ENCODE peak calls at places on chromosomes 13 and 19, in ten cellular contexts. One of them, this sample, is unnamed.

GRCh38 chr13:67229438-67230242 is 496 bp downstream of the PCDH9 start:
- DNase-seq in right cardiac atrium: no peak
- DNase-seq in T1000: no peak
- DNase-seq in effector memory CD4-positive, alpha-beta T cell: no peak
- DNase-seq in neural progenitor cell: peak
- DNase-seq in NCI-H1930: no peak
- DNase-seq in NCI-H2029: no peak
- DNase-seq in HT1080: no peak
- DNase-seq in NCI-H446: no peak
- DNase-seq in CD8-positive, alpha-beta T cell: no peak
- DNase-seq in this sample: peak

GRCh38 chr19:46371371-46371901 is 24.5 kb downstream of the PPP5C start:
- DNase-seq in right cardiac atrium: no peak
- DNase-seq in T1000: no peak
- DNase-seq in effector memory CD4-positive, alpha-beta T cell: no peak
- DNase-seq in neural progenitor cell: no peak
- DNase-seq in NCI-H1930: no peak
- DNase-seq in NCI-H2029: no peak
- DNase-seq in HT1080: no peak
- DNase-seq in NCI-H446: no peak
- DNase-seq in CD8-positive, alpha-beta T cell: no peak
- DNase-seq in this sample: no peak

GRCh38 chr19:56217039-56217949 is 15.2 kb downstream of the ZSCAN5C start:
- DNase-seq in right cardiac atrium: peak
- DNase-seq in T1000: no peak
- DNase-seq in effector memory CD4-positive, alpha-beta T cell: no peak
- DNase-seq in neural progenitor cell: peak
- DNase-seq in NCI-H1930: no peak
- DNase-seq in NCI-H2029: no peak
- DNase-seq in HT1080: no peak
- DNase-seq in NCI-H446: no peak
- DNase-seq in CD8-positive, alpha-beta T cell: no peak
- DNase-seq in this sample: no peak

GRCh38 chr19:15780595-15781418 is 6.7 kb upstream of the OR10H5 start:
- DNase-seq in right cardiac atrium: peak
- DNase-seq in T1000: no peak
- DNase-seq in effector memory CD4-positive, alpha-beta T cell: no peak
- DNase-seq in neural progenitor cell: no peak
- DNase-seq in NCI-H1930: no peak
- DNase-seq in NCI-H2029: no peak
- DNase-seq in HT1080: no peak
- DNase-seq in NCI-H446: no peak
- DNase-seq in CD8-positive, alpha-beta T cell: no peak
- DNase-seq in this sample: no peak

GRCh38 chr13:98411617-98412310 is 165.1 kb downstream of the STK24 start:
- DNase-seq in right cardiac atrium: peak
- DNase-seq in T1000: no peak
- DNase-seq in effector memory CD4-positive, alpha-beta T cell: no peak
- DNase-seq in neural progenitor cell: no peak
- DNase-seq in NCI-H1930: no peak
- DNase-seq in NCI-H2029: no peak
- DNase-seq in HT1080: no peak
- DNase-seq in NCI-H446: no peak
- DNase-seq in CD8-positive, alpha-beta T cell: no peak
- DNase-seq in this sample: no peak

GRCh38 chr13:61913183-61913582 is 497.5 kb upstream of the PCDH20 start:
- DNase-seq in right cardiac atrium: no peak
- DNase-seq in T1000: no peak
- DNase-seq in effector memory CD4-positive, alpha-beta T cell: no peak
- DNase-seq in neural progenitor cell: no peak
- DNase-seq in NCI-H1930: no peak
- DNase-seq in NCI-H2029: no peak
- DNase-seq in HT1080: peak
- DNase-seq in NCI-H446: no peak
- DNase-seq in CD8-positive, alpha-beta T cell: no peak
- DNase-seq in this sample: no peak

GRCh38 chr13:101875091-101875490 is 422.6 kb downstream of the ITGBL1 start:
- DNase-seq in right cardiac atrium: no peak
- DNase-seq in T1000: no peak
- DNase-seq in effector memory CD4-positive, alpha-beta T cell: no peak
- DNase-seq in neural progenitor cell: no peak
- DNase-seq in NCI-H1930: peak
- DNase-seq in NCI-H2029: no peak
- DNase-seq in HT1080: peak
- DNase-seq in NCI-H446: no peak
- DNase-seq in CD8-positive, alpha-beta T cell: no peak
- DNase-seq in this sample: peak

GRCh38 chr19:33950141-33950805 is 153.6 kb downstream of the KCTD15 start:
- DNase-seq in right cardiac atrium: no peak
- DNase-seq in T1000: no peak
- DNase-seq in effector memory CD4-positive, alpha-beta T cell: no peak
- DNase-seq in neural progenitor cell: peak
- DNase-seq in NCI-H1930: no peak
- DNase-seq in NCI-H2029: no peak
- DNase-seq in HT1080: no peak
- DNase-seq in NCI-H446: no peak
- DNase-seq in CD8-positive, alpha-beta T cell: no peak
- DNase-seq in this sample: no peak

GRCh38 chr13:112447761-112448603 is 71.8 kb downstream of the SPACA7 start:
- DNase-seq in right cardiac atrium: no peak
- DNase-seq in T1000: no peak
- DNase-seq in effector memory CD4-positive, alpha-beta T cell: no peak
- DNase-seq in neural progenitor cell: no peak
- DNase-seq in NCI-H1930: no peak
- DNase-seq in NCI-H2029: no peak
- DNase-seq in HT1080: no peak
- DNase-seq in NCI-H446: no peak
- DNase-seq in CD8-positive, alpha-beta T cell: no peak
- DNase-seq in this sample: no peak

GRCh38 chr19:41607668-41608067 is 19.2 kb downstream of the CEACAM4 start:
- DNase-seq in right cardiac atrium: no peak
- DNase-seq in T1000: no peak
- DNase-seq in effector memory CD4-positive, alpha-beta T cell: no peak
- DNase-seq in neural progenitor cell: no peak
- DNase-seq in NCI-H1930: no peak
- DNase-seq in NCI-H2029: no peak
- DNase-seq in HT1080: no peak
- DNase-seq in NCI-H446: no peak
- DNase-seq in CD8-positive, alpha-beta T cell: no peak
- DNase-seq in this sample: no peak

GRCh38 chr13:23955064-23955463 is 57.8 kb upstream of the C1QTNF9B start:
- DNase-seq in right cardiac atrium: no peak
- DNase-seq in T1000: no peak
- DNase-seq in effector memory CD4-positive, alpha-beta T cell: no peak
- DNase-seq in neural progenitor cell: no peak
- DNase-seq in NCI-H1930: no peak
- DNase-seq in NCI-H2029: no peak
- DNase-seq in HT1080: no peak
- DNase-seq in NCI-H446: no peak
- DNase-seq in CD8-positive, alpha-beta T cell: no peak
- DNase-seq in this sample: no peak

GRCh38 chr19:38596057-38596981 is 21.4 kb downstream of the MAP4K1 start:
- DNase-seq in right cardiac atrium: peak
- DNase-seq in T1000: no peak
- DNase-seq in effector memory CD4-positive, alpha-beta T cell: no peak
- DNase-seq in neural progenitor cell: peak
- DNase-seq in NCI-H1930: peak
- DNase-seq in NCI-H2029: peak
- DNase-seq in HT1080: no peak
- DNase-seq in NCI-H446: no peak
- DNase-seq in CD8-positive, alpha-beta T cell: no peak
- DNase-seq in this sample: peak

GRCh38 chr13:74708629-74709028 is 574.4 kb upstream of the KLF12 start:
- DNase-seq in right cardiac atrium: no peak
- DNase-seq in T1000: no peak
- DNase-seq in effector memory CD4-positive, alpha-beta T cell: no peak
- DNase-seq in neural progenitor cell: no peak
- DNase-seq in NCI-H1930: no peak
- DNase-seq in NCI-H2029: no peak
- DNase-seq in HT1080: no peak
- DNase-seq in NCI-H446: no peak
- DNase-seq in CD8-positive, alpha-beta T cell: no peak
- DNase-seq in this sample: no peak

GRCh38 chr19:32201661-32202060 is 143.7 kb upstream of the ZNF507 start:
- DNase-seq in right cardiac atrium: peak
- DNase-seq in T1000: no peak
- DNase-seq in effector memory CD4-positive, alpha-beta T cell: no peak
- DNase-seq in neural progenitor cell: peak
- DNase-seq in NCI-H1930: no peak
- DNase-seq in NCI-H2029: no peak
- DNase-seq in HT1080: peak
- DNase-seq in NCI-H446: no peak
- DNase-seq in CD8-positive, alpha-beta T cell: no peak
- DNase-seq in this sample: peak

This sample was measured in SJCRH30.